ENCODE peak calls at places on chromosomes 16 and 17, in five cellular contexts. One of them, this sample, is unnamed.

GRCh38 chr16:87585452-87586200 is 16.7 kb upstream of the JPH3 start:
- DNase-seq in kidney: no peak
- DNase-seq in activated CD4-positive, alpha-beta T cell treated with anti-CD3 and anti-CD28 coated beads, Interleukin-2, amount 10 ng/mL, durations not matched to agents 7 days and 5 days: no peak
- DNase-seq in GM19239: no peak
- DNase-seq in EL: no peak
- DNase-seq in this sample: no peak

GRCh38 chr16:11168386-11169065 is 87.5 kb downstream of the SOCS1 start:
- DNase-seq in GM19239: no peak
- DNase-seq in EL: no peak
- DNase-seq in kidney: no peak
- DNase-seq in activated CD4-positive, alpha-beta T cell treated with anti-CD3 and anti-CD28 coated beads, Interleukin-2, amount 10 ng/mL, durations not matched to agents 7 days and 5 days: no peak
- DNase-seq in this sample: no peak

GRCh38 chr17:3959921-3960601 is 4.2 kb downstream of the ATP2A3 start:
- DNase-seq in activated CD4-positive, alpha-beta T cell treated with anti-CD3 and anti-CD28 coated beads, Interleukin-2, amount 10 ng/mL, durations not matched to agents 7 days and 5 days: no peak
- DNase-seq in kidney: no peak
- DNase-seq in EL: no peak
- DNase-seq in GM19239: no peak
- DNase-seq in this sample: no peak

GRCh38 chr16:30491744-30492308 is 19.3 kb downstream of the ITGAL start:
- DNase-seq in activated CD4-positive, alpha-beta T cell treated with anti-CD3 and anti-CD28 coated beads, Interleukin-2, amount 10 ng/mL, durations not matched to agents 7 days and 5 days: peak
- DNase-seq in kidney: no peak
- DNase-seq in EL: peak
- DNase-seq in GM19239: no peak
- DNase-seq in this sample: peak

GRCh38 chr16:86772671-86773338 is 194.5 kb downstream of the FOXL1 start:
- DNase-seq in GM19239: no peak
- DNase-seq in kidney: no peak
- DNase-seq in EL: peak
- DNase-seq in activated CD4-positive, alpha-beta T cell treated with anti-CD3 and anti-CD28 coated beads, Interleukin-2, amount 10 ng/mL, durations not matched to agents 7 days and 5 days: no peak
- DNase-seq in this sample: peak

GRCh38 chr17:45873728-45874127 is 20.6 kb upstream of the MAPT start:
- DNase-seq in activated CD4-positive, alpha-beta T cell treated with anti-CD3 and anti-CD28 coated beads, Interleukin-2, amount 10 ng/mL, durations not matched to agents 7 days and 5 days: peak
- DNase-seq in kidney: no peak
- DNase-seq in GM19239: no peak
- DNase-seq in EL: no peak
- DNase-seq in this sample: no peak

GRCh38 chr17:3027786-3028532 is 35.4 kb downstream of the OR1D5 start:
- DNase-seq in EL: no peak
- DNase-seq in kidney: peak
- DNase-seq in activated CD4-positive, alpha-beta T cell treated with anti-CD3 and anti-CD28 coated beads, Interleukin-2, amount 10 ng/mL, durations not matched to agents 7 days and 5 days: no peak
- DNase-seq in GM19239: no peak
- DNase-seq in this sample: no peak

GRCh38 chr17:51231999-51232398 is 27.9 kb downstream of the MBTD1 start:
- DNase-seq in kidney: no peak
- DNase-seq in activated CD4-positive, alpha-beta T cell treated with anti-CD3 and anti-CD28 coated beads, Interleukin-2, amount 10 ng/mL, durations not matched to agents 7 days and 5 days: no peak
- DNase-seq in GM19239: no peak
- DNase-seq in EL: no peak
- DNase-seq in this sample: no peak

GRCh38 chr17:17108681-17109049 is 66.4 kb downstream of the MPRIP start:
- DNase-seq in GM19239: no peak
- DNase-seq in kidney: peak
- DNase-seq in EL: no peak
- DNase-seq in activated CD4-positive, alpha-beta T cell treated with anti-CD3 and anti-CD28 coated beads, Interleukin-2, amount 10 ng/mL, durations not matched to agents 7 days and 5 days: no peak
- DNase-seq in this sample: no peak

GRCh38 chr17:66268247-66268927 is 34.0 kb upstream of the PRKCA start:
- DNase-seq in kidney: no peak
- DNase-seq in EL: peak
- DNase-seq in GM19239: no peak
- DNase-seq in activated CD4-positive, alpha-beta T cell treated with anti-CD3 and anti-CD28 coated beads, Interleukin-2, amount 10 ng/mL, durations not matched to agents 7 days and 5 days: no peak
- DNase-seq in this sample: peak

This sample was measured in astrocyte.